ENCODE peak calls at places on chromosomes 12 and 14, in seven cellular contexts. Y is fibroblast of pulmonary artery, E is fibroblast of villous mesenchyme, C is ovary, R is colonic mucosa, G is astrocyte of the cerebellum, N is upper lobe of right lung. O is an unnamed sample.

GRCh38 chr12:104669057-104669770 is 212.5 kb downstream of the CHST11 start:
- DNase-seq in Y (no peak), E (peak; percentile 70), C (peak; percentile 45), R (peak; percentile 41), G (no peak), N (peak; percentile 77), O (no peak)

GRCh38 chr12:120356567-120357030 is 12.4 kb downstream of the MSI1 start:
- DNase-seq in Y (peak; percentile 88), E (peak; percentile 80), C (peak; percentile 76), R (peak; percentile 78), G (peak; percentile 77), N (peak; percentile 86), O (peak; percentile 20)

GRCh38 chr12:107264667-107265066 is 171.3 kb upstream of the CRY1 start:
- DNase-seq in Y (no peak), E (no peak), C (no peak), R (no peak), G (no peak), N (no peak), O (no peak)

GRCh38 chr14:78302841-78303240 is 132.7 kb downstream of the NRXN3 start:
- DNase-seq in Y (no peak), E (no peak), C (no peak), R (no peak), G (no peak), N (no peak), O (no peak)

GRCh38 chr12:102478416-102479098 is 1.8 kb downstream of the IGF1 start:
- DNase-seq in Y (no peak), E (no peak), C (no peak), R (no peak), G (no peak), N (no peak), O (no peak)

GRCh38 chr14:97077253-97077653 is 280.1 kb downstream of the VRK1 start:
- DNase-seq in Y (peak; percentile 3), E (no peak), C (no peak), R (peak; percentile 29), G (peak; percentile 95), N (no peak), O (no peak)

GRCh38 chr12:3241621-3242020 is 164.4 kb downstream of the TSPAN9 start:
- DNase-seq in Y (no peak), E (no peak), C (no peak), R (no peak), G (no peak), N (no peak), O (no peak)

GRCh38 chr12:27650011-27650410 is 46.2 kb upstream of the REP15 start:
- DNase-seq in Y (no peak), E (no peak), C (no peak), R (no peak), G (no peak), N (no peak), O (no peak)

GRCh38 chr12:55624056-55624455 is 12.6 kb upstream of the OR10P1 start:
- DNase-seq in Y (no peak), E (no peak), C (no peak), R (no peak), G (no peak), N (no peak), O (no peak)

GRCh38 chr12:119659289-119659897 is 8.5 kb upstream of the PRKAB1 start:
- DNase-seq in Y (peak; percentile 45), E (peak; percentile 41), C (no peak), R (peak; percentile 43), G (no peak), N (no peak), O (no peak)

GRCh38 chr12:121064116-121064515 is 25.1 kb upstream of the OASL start:
- DNase-seq in Y (no peak), E (no peak), C (no peak), R (peak; percentile 2), G (no peak), N (no peak), O (no peak)

GRCh38 chr12:98151105-98151504 is 364.3 kb upstream of the TMPO start:
- DNase-seq in Y (no peak), E (no peak), C (no peak), R (no peak), G (no peak), N (no peak), O (no peak)

GRCh38 chr14:101862177-101862576 is 100.7 kb downstream of the PPP2R5C start:
- DNase-seq in Y (peak; percentile 36), E (no peak), C (no peak), R (no peak), G (peak; percentile 35), N (no peak), O (no peak)

DNA sequence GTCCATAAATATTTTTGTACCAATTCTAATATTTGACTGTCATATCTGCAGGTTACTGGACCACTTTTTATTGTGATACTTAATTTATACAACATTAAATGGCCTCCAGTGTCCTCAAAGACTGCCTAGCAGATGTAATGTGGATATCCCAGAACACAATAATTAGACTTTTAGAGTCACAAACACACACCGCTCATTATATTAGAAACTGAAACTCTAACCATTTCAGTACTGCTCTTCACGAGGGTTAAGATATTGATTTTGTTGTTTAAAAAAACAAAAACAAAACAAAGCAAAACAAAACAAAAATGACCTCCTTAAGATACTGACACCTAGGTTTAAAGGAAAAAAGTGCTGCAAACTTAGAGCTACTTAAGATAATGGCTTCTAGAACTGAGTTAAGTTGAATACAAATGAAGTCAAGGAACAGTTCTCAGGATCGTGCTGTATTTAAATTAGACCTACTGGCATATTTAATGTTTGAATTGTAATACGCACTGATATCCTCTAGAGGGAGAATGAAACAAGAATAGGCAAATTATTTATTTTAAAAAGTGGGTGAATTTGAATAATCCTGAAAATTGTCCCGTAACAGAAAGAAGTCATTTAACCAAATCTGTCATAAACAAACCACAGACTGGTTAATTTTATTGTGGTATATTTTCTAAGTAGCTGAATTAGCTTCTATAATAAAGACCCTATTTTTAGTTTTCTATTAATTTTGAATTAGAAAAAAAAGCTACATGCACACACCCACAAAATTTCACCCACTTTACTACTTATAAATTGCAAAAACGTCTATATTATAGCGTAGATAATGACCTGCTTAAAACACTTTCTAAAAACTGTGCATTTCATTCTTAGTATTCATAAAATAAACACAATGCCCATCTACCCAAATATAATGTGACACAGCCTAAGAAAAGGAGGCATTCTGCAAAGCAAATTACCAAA is 395.2 kb upstream of the DCN start:
- DNase-seq in Y (peak; percentile 51), E (peak; percentile 45), C (no peak), R (no peak), G (no peak), N (no peak), O (no peak)
- TF ChIP-seq CTCF in Y (peak; percentile 53), E (peak; percentile 52), C (peak; percentile 20), R (peak; percentile 46), G (peak; percentile 27), N (peak; percentile 74), O (peak; percentile 46)

GRCh38 chr12:49929581-49929980 is 21.0 kb upstream of the AQP2 start:
- DNase-seq in Y (no peak), E (no peak), C (no peak), R (no peak), G (no peak), N (peak; percentile 34), O (no peak)
- H3K4me3 ChIP-seq in Y (no peak overlapping the region), E (no peak overlapping the region), C (no peak overlapping the region), R (no peak overlapping the region), G (no peak overlapping the region), N (no peak overlapping the region), O (no peak overlapping the region)

GRCh38 chr12:109612975-109613502 is 39.4 kb downstream of the MVK start:
- DNase-seq in Y (peak; percentile 36), E (peak; percentile 8), C (no peak), R (no peak), G (no peak), N (no peak), O (no peak)
- TF ChIP-seq CTCF in Y (peak; percentile 40), E (peak; percentile 34), C (no peak), R (no peak), G (peak; percentile 37), N (peak; percentile 7), O (peak; percentile 38)

DNA sequence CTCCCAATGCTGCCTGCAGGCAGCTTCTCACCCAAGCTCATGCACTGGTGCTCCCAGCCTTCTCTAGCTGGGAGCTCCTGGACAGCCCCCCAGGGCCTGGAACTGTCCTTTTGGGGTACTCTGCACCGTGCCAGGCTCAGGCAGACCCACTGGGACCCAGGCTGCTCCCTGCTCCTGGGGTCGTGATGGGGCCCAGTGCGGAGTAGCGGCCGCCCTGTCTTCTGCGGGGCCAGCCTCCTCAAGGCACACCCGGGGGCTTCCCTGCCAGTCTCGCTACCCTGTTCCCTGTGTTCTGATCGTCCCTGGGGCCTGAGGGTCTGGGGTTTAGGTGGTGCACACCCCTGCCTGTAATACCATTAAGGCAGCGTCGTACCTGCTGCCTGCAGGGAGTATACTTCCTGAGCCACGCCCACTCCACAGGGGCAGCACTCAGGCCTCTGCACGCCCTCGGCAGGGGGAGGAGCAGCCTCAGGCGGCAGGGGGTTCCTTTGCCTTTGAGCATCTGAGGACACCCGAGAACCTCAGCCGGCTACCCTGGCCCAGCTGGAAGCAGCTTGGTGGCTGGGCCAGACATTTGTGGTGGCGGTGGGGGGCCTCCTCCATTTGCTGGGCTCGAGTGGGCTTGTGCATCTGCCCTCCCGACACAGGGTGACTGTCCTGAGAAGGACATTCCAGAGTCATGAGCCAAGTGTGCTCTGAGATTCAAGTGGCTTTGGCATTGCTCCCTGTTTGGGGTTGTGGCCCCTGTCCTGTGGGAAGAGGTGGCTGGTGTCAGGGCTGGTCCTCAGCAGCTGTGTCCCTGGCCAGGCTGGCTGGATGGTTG is 9.2 kb upstream of the CRIP2 start:
- DNase-seq in Y (no peak), E (no peak), C (no peak), R (no peak), G (no peak), N (no peak), O (no peak)
- H3K4me3 ChIP-seq in Y (no peak overlapping the region), E (no peak overlapping the region), C (no peak overlapping the region), R (no peak overlapping the region), G (no peak overlapping the region), N (no peak overlapping the region), O (no peak overlapping the region)

DNA sequence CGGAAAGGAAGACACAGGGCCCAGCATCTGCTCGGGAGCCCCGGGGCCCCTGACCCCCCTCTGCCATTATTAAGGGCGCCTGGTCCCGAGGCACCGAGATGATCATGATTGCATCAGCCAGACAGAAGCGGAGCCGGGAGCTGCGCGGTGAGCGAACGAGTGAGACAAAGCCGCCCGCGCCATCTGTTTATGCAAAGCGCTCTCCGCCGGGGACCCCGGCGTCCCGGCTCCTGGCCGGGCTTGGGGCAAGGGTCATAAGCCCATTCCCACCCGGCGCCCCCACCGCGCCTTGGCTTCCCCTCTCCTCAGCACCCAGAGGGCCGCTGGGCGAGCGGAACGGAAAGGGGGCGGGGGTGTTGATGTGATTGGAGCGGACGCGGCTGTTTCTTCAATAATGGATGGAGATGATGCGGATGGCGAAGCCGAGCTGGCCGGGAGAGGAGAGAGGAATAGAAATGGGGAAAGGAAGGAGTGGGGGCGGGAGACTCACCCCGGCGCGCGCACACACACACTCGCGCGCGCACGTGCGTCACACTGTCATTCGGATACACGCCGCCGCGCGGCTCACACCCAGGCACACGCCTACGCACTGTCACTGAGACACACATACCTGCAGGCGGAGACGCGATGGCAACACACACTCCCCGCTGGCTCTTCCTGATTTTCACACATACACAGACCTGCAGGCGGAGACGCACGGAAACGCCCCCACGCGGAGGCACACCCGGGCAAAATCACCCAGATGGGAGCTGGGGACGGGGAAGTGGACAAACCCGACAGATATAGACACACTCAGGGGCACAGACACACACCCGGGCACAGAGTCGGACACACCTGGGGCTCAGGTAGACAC is 10.7 kb downstream of the STAC3 start:
- DNase-seq in Y (peak; percentile 35), E (peak; percentile 66), C (no peak), R (no peak), G (no peak), N (peak; percentile 76), O (no peak)
- TF ChIP-seq CTCF in Y (no peak), E (no peak), C (no peak), R (no peak), G (no peak), N (no peak), O (peak; percentile 22)

DNA sequence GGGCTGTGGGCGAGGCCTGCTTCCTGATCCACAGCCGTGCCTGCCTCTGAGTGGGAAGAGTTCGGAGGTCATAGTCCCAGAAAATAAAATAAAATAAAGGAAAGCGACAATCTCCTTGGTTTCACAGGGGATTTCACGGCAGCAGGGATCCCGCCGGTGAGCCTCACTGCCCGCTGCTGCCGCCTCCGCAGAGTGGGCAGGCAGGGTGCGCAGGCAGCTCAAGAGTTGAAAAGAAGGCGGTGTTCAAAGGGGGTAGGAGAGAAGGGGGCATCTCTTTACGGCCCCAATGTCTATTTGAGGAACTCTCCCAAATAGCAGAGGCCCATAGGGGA is 3.1 kb upstream of the HOXC9 start:
- DNase-seq in Y (no peak), E (no peak), C (no peak), R (no peak), G (no peak), N (no peak), O (no peak)
- H3K4me3 ChIP-seq in Y (no peak overlapping the region), E (peak overlapping the region; percentile 60), C (no peak overlapping the region), R (no peak overlapping the region), G (no peak overlapping the region), N (no peak overlapping the region), O (no peak overlapping the region)